ENCODE peak calls at places on chromosomes 16 and 17, in six cellular contexts. One of them, this sample, is unnamed.

GRCh38 chr16:58855291-58855823 is 121.2 kb upstream of the GOT2 start:
- DNase-seq in tibial nerve: no peak
- DNase-seq in heart left ventricle: no peak
- DNase-seq in HCT116: no peak
- DNase-seq in mammary epithelial cell: no peak
- DNase-seq in IMR-90: no peak
- DNase-seq in this sample: no peak

GRCh38 chr16:67477960-67478554 is 2.9 kb downstream of the ATP6V0D1 start:
- DNase-seq in IMR-90: no peak
- DNase-seq in heart left ventricle: no peak
- DNase-seq in HCT116: no peak
- DNase-seq in tibial nerve: no peak
- DNase-seq in mammary epithelial cell: no peak
- DNase-seq in this sample: no peak

GRCh38 chr17:40468560-40468959 is 25.3 kb downstream of the IGFBP4 start:
- DNase-seq in mammary epithelial cell: no peak
- DNase-seq in HCT116: no peak
- DNase-seq in IMR-90: no peak
- DNase-seq in heart left ventricle: no peak
- DNase-seq in tibial nerve: no peak
- DNase-seq in this sample: no peak

GRCh38 chr16:57289391-57290257 is 5.2 kb upstream of the PLLP start:
- DNase-seq in heart left ventricle: no peak
- DNase-seq in HCT116: no peak
- DNase-seq in tibial nerve: no peak
- DNase-seq in mammary epithelial cell: peak; percentile 55
- DNase-seq in IMR-90: no peak
- DNase-seq in this sample: no peak

GRCh38 chr17:44751331-44751730 is 7.5 kb upstream of the ADAM11 start:
- DNase-seq in HCT116: no peak
- DNase-seq in mammary epithelial cell: no peak
- DNase-seq in IMR-90: no peak
- DNase-seq in tibial nerve: no peak
- DNase-seq in heart left ventricle: no peak
- DNase-seq in this sample: no peak

GRCh38 chr17:65173284-65173793 is 36.2 kb downstream of the RGS9 start:
- DNase-seq in IMR-90: peak; percentile 55
- DNase-seq in HCT116: no peak
- DNase-seq in heart left ventricle: no peak
- DNase-seq in tibial nerve: no peak
- DNase-seq in mammary epithelial cell: no peak
- DNase-seq in this sample: peak; percentile 40

GRCh38 chr17:35775583-35775982 is 14.9 kb downstream of the C17orf50 start:
- DNase-seq in mammary epithelial cell: no peak
- DNase-seq in HCT116: no peak
- DNase-seq in tibial nerve: no peak
- DNase-seq in heart left ventricle: no peak
- DNase-seq in IMR-90: no peak
- DNase-seq in this sample: peak; percentile 58

GRCh38 chr17:72661093-72661944 is 431.2 kb downstream of the SLC39A11 start:
- DNase-seq in heart left ventricle: no peak
- DNase-seq in mammary epithelial cell: peak; percentile 100
- DNase-seq in HCT116: peak; percentile 97
- DNase-seq in tibial nerve: no peak
- DNase-seq in IMR-90: no peak
- DNase-seq in this sample: no peak

GRCh38 chr16:2089676-2090480 is 42.1 kb downstream of the TSC2 start:
- DNase-seq in IMR-90: no peak
- DNase-seq in HCT116: no peak
- DNase-seq in heart left ventricle: no peak
- DNase-seq in mammary epithelial cell: no peak
- DNase-seq in tibial nerve: no peak
- DNase-seq in this sample: peak; percentile 65

GRCh38 chr17:2070241-2071023 is 15.5 kb downstream of the HIC1 start:
- DNase-seq in HCT116: no peak
- DNase-seq in tibial nerve: no peak
- DNase-seq in IMR-90: no peak
- DNase-seq in mammary epithelial cell: no peak
- DNase-seq in heart left ventricle: no peak
- DNase-seq in this sample: no peak

GRCh38 chr17:69560987-69561441 is 146.5 kb downstream of the MAP2K6 start:
- DNase-seq in IMR-90: peak; percentile 21
- DNase-seq in mammary epithelial cell: no peak
- DNase-seq in HCT116: no peak
- DNase-seq in tibial nerve: no peak
- DNase-seq in heart left ventricle: no peak
- DNase-seq in this sample: no peak

GRCh38 chr16:89090182-89090630 is 3.4 kb upstream of the ACSF3 start:
- DNase-seq in HCT116: no peak
- DNase-seq in tibial nerve: no peak
- DNase-seq in IMR-90: no peak
- DNase-seq in heart left ventricle: no peak
- DNase-seq in mammary epithelial cell: no peak
- DNase-seq in this sample: no peak

GRCh38 chr16:9192746-9193145 is 101.3 kb downstream of the HAPSTR1 start:
- DNase-seq in tibial nerve: no peak
- DNase-seq in IMR-90: no peak
- DNase-seq in heart left ventricle: no peak
- DNase-seq in mammary epithelial cell: no peak
- DNase-seq in HCT116: no peak
- DNase-seq in this sample: no peak

GRCh38 chr16:82192665-82193064 is 22.6 kb upstream of the MPHOSPH6 start:
- DNase-seq in mammary epithelial cell: peak; percentile 82
- DNase-seq in tibial nerve: peak; percentile 17
- DNase-seq in heart left ventricle: no peak
- DNase-seq in IMR-90: peak; percentile 88
- DNase-seq in HCT116: no peak
- DNase-seq in this sample: no peak

GRCh38 chr16:69940676-69941075 is 10.5 kb upstream of the CLEC18A start:
- DNase-seq in tibial nerve: peak; percentile 5
- DNase-seq in heart left ventricle: peak; percentile 10
- DNase-seq in IMR-90: no peak
- DNase-seq in HCT116: no peak
- DNase-seq in mammary epithelial cell: no peak
- DNase-seq in this sample: no peak

GRCh38 chr17:45235071-45236001 is 13.7 kb downstream of the FMNL1 start:
- DNase-seq in heart left ventricle: peak; percentile 75
- DNase-seq in mammary epithelial cell: peak; percentile 41
- DNase-seq in IMR-90: peak; percentile 77
- DNase-seq in tibial nerve: peak; percentile 90
- DNase-seq in HCT116: peak; percentile 54
- DNase-seq in this sample: peak; percentile 74

GRCh38 chr17:1629647-1630310 is 1.1 kb upstream of the SLC43A2 start:
- DNase-seq in HCT116: peak; percentile 29
- DNase-seq in mammary epithelial cell: peak; percentile 54
- DNase-seq in heart left ventricle: peak; percentile 70
- DNase-seq in IMR-90: peak; percentile 33
- DNase-seq in tibial nerve: peak; percentile 68
- DNase-seq in this sample: peak; percentile 90

GRCh38 chr16:85969159-85969558 is 70.2 kb downstream of the IRF8 start:
- DNase-seq in tibial nerve: no peak
- DNase-seq in HCT116: no peak
- DNase-seq in mammary epithelial cell: peak; percentile 18
- DNase-seq in heart left ventricle: no peak
- DNase-seq in IMR-90: peak; percentile 47
- DNase-seq in this sample: no peak

GRCh38 chr17:4796550-4796915 is 569 bp downstream of the PSMB6 start:
- DNase-seq in HCT116: no peak
- DNase-seq in IMR-90: peak; percentile 35
- DNase-seq in tibial nerve: no peak
- DNase-seq in mammary epithelial cell: peak; percentile 27
- DNase-seq in heart left ventricle: no peak
- DNase-seq in this sample: peak; percentile 51

GRCh38 chr16:87959391-87959968 is 8.2 kb downstream of the BANP start:
- DNase-seq in HCT116: no peak
- DNase-seq in heart left ventricle: no peak
- DNase-seq in mammary epithelial cell: no peak
- DNase-seq in IMR-90: no peak
- DNase-seq in tibial nerve: no peak
- DNase-seq in this sample: no peak

GRCh38 chr16:75087040-75087979 is 29.3 kb downstream of the LDHD start:
- DNase-seq in HCT116: no peak
- DNase-seq in tibial nerve: no peak
- DNase-seq in mammary epithelial cell: peak; percentile 18
- DNase-seq in heart left ventricle: peak; percentile 55
- DNase-seq in IMR-90: peak; percentile 93
- DNase-seq in this sample: no peak

GRCh38 chr17:16422416-16422815 is 7.0 kb downstream of the TRPV2 start:
- DNase-seq in HCT116: no peak
- DNase-seq in tibial nerve: no peak
- DNase-seq in IMR-90: no peak
- DNase-seq in mammary epithelial cell: no peak
- DNase-seq in heart left ventricle: no peak
- DNase-seq in this sample: no peak

GRCh38 chr16:9296273-9296593 is 204.8 kb downstream of the HAPSTR1 start:
- DNase-seq in tibial nerve: no peak
- DNase-seq in mammary epithelial cell: no peak
- DNase-seq in heart left ventricle: no peak
- DNase-seq in IMR-90: no peak
- DNase-seq in HCT116: no peak
- DNase-seq in this sample: no peak

GRCh38 chr16:54903047-54903446 is 27.6 kb upstream of the IRX5 start:
- DNase-seq in heart left ventricle: no peak
- DNase-seq in tibial nerve: no peak
- DNase-seq in HCT116: no peak
- DNase-seq in mammary epithelial cell: no peak
- DNase-seq in IMR-90: no peak
- DNase-seq in this sample: no peak

GRCh38 chr16:67594956-67595355 is 32.6 kb downstream of the CTCF start:
- DNase-seq in IMR-90: peak; percentile 68
- DNase-seq in HCT116: no peak
- DNase-seq in heart left ventricle: no peak
- DNase-seq in tibial nerve: no peak
- DNase-seq in mammary epithelial cell: peak; percentile 71
- DNase-seq in this sample: no peak

GRCh38 chr17:73697872-73698271 is 53.6 kb upstream of the SDK2 start:
- DNase-seq in HCT116: no peak
- DNase-seq in mammary epithelial cell: no peak
- DNase-seq in heart left ventricle: no peak
- DNase-seq in tibial nerve: no peak
- DNase-seq in IMR-90: no peak
- DNase-seq in this sample: no peak

GRCh38 chr16:85750827-85751641 is at the start of gene C16orf74:
- DNase-seq in HCT116: no peak
- DNase-seq in IMR-90: peak; percentile 35
- DNase-seq in mammary epithelial cell: peak; percentile 68
- DNase-seq in tibial nerve: no peak
- DNase-seq in heart left ventricle: peak; percentile 45
- DNase-seq in this sample: no peak

GRCh38 chr16:2029350-2029749 is 2.6 kb downstream of the NHERF2 start:
- DNase-seq in IMR-90: no peak
- DNase-seq in mammary epithelial cell: no peak
- DNase-seq in HCT116: no peak
- DNase-seq in tibial nerve: no peak
- DNase-seq in heart left ventricle: peak; percentile 32
- DNase-seq in this sample: no peak

DNA sequence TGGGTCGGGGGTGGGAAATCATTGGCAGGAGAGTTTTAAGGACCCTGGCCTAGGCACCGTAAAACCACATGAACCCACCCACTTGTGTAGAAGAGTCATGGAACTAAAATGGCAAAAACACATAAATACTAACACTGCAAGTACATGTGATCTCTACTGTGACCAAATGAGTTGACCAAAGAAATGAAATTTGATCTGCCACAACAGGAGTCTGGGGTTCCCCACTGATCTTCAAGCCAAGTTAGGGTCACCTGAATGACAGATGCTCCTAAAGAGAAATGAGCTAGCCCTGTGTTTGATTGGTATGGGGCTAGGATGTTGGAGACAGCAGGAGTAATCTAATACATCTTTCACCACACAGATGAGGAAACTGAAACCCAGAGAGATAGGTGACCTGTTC is 21.5 kb upstream of the SKAP1 start:
- DNase-seq in HCT116: no peak
- DNase-seq in tibial nerve: no peak
- DNase-seq in heart left ventricle: no peak
- DNase-seq in IMR-90: no peak
- DNase-seq in mammary epithelial cell: no peak
- DNase-seq in this sample: no peak
- H3K4me1 ChIP-seq in HCT116: peaks cover 7% of the 10 kb centered on the region
- H3K4me1 ChIP-seq in tibial nerve: no peaks in the 10 kb centered on the region
- H3K4me1 ChIP-seq in heart left ventricle: no peaks in the 10 kb centered on the region
- H3K4me1 ChIP-seq in IMR-90: no peaks in the 10 kb centered on the region
- H3K4me1 ChIP-seq in mammary epithelial cell: peaks cover under 1% of the 10 kb centered on the region
- H3K4me1 ChIP-seq in this sample: peaks cover 3% of the 10 kb centered on the region

DNA sequence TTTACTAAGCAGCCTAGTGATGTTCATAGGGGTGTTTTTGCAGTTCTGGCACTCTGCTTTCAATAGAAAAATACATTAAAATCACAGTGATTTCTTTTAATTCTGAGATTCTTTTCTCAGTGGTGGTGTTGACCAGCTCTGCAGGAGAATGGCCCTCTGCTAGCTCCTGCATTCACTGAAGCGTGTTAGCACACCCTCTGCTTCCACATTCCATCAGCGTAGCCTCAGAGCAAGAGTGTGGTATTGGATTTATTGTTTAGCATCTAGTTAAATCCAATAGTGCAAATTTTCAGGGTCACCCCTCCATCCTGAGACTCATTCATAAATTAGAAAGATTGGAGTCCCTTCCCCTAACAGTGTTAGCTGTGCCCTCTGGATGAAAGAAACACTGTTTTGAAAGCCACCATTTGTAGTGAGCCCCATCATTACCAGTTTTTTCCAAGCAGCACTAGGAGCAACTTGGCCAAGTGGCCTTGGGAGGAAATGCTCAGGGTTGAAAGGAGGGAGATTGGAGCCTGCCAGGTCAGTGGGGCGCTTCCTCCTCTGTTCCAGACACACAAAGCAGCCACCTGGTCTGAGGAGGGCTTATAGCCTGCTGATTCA is 45.7 kb downstream of the B9D1 start:
- DNase-seq in mammary epithelial cell: no peak
- DNase-seq in heart left ventricle: no peak
- DNase-seq in IMR-90: no peak
- DNase-seq in tibial nerve: no peak
- DNase-seq in HCT116: no peak
- DNase-seq in this sample: no peak
- TF ChIP-seq CTCF in mammary epithelial cell: no peak
- TF ChIP-seq CTCF in heart left ventricle: no peak
- TF ChIP-seq CTCF in IMR-90: no peak
- TF ChIP-seq CTCF in tibial nerve: no peak
- TF ChIP-seq CTCF in HCT116: no peak
- TF ChIP-seq CTCF in this sample: no peak

DNA sequence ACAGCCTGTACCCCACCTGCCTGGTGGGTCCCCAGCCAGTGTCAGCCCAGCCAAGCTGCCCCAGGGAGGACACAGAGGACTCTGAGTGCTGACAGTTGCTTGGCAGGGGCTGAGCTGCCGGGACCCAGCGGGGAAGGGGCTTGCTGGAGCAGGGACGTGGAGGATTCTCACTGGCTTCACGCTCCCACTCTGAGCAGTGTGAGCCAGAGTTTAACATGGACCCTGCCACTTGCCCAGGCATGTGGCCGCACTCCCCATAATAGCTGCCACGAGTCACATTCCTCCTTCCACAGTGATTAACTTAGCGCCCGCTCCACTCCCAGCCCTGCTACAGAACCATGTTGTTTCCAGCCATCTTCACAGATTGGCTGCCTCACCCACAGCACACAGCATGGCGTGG is 31.2 kb downstream of the SREBF1 start:
- DNase-seq in HCT116: no peak
- DNase-seq in tibial nerve: no peak
- DNase-seq in mammary epithelial cell: no peak
- DNase-seq in IMR-90: no peak
- DNase-seq in heart left ventricle: no peak
- DNase-seq in this sample: no peak
- H3K4me1 ChIP-seq in HCT116: peaks cover 20% of the 10 kb centered on the region
- H3K4me1 ChIP-seq in tibial nerve: peaks cover 10% of the 10 kb centered on the region
- H3K4me1 ChIP-seq in mammary epithelial cell: peaks cover 12% of the 10 kb centered on the region
- H3K4me1 ChIP-seq in IMR-90: peaks cover 3% of the 10 kb centered on the region
- H3K4me1 ChIP-seq in heart left ventricle: peaks cover 25% of the 10 kb centered on the region
- H3K4me1 ChIP-seq in this sample: no peaks in the 10 kb centered on the region

GRCh38 chr16:84044108-84044488 is 1.5 kb upstream of the SLC38A8 start:
- DNase-seq in tibial nerve: no peak
- DNase-seq in mammary epithelial cell: no peak
- DNase-seq in HCT116: peak; percentile 41
- DNase-seq in IMR-90: peak; percentile 28
- DNase-seq in heart left ventricle: no peak
- DNase-seq in this sample: peak; percentile 30
- TF ChIP-seq CTCF in tibial nerve: peak; percentile 7
- TF ChIP-seq CTCF in mammary epithelial cell: peak; percentile 5
- TF ChIP-seq CTCF in HCT116: peak; percentile 67
- TF ChIP-seq CTCF in IMR-90: peak; percentile 40
- TF ChIP-seq CTCF in heart left ventricle: peak; percentile 18
- TF ChIP-seq CTCF in this sample: no peak

This sample was measured in mucosa of descending colon.